ENCODE peak calls at places on chromosomes 1 and 21, in seven cellular contexts. B is HCT116, N is NB4, Y is esophagus squamous epithelium, F is H1, U is IMR-90, I is suprapubic skin. H is an unnamed sample.

GRCh38 chr1:156448134-156448967 is 52.2 kb downstream of the MEF2D start:
- DNase-seq in B (no peak), N (no peak), Y (no peak), F (no peak), U (no peak), I (no peak), H (no peak)

GRCh38 chr21:33197546-33197945 is 32.2 kb upstream of the IFNAR2 start:
- DNase-seq in B (no peak), N (no peak), Y (no peak), F (no peak), U (no peak), I (no peak), H (no peak)

GRCh38 chr1:205451759-205452164 is 4.1 kb downstream of the BLACAT1 start:
- DNase-seq in B (no peak), N (no peak), Y (no peak), F (peak; percentile 69), U (no peak), I (no peak), H (no peak)

GRCh38 chr1:53508056-53508990 is 49.1 kb downstream of the DMRTB1 start:
- DNase-seq in B (no peak), N (no peak), Y (no peak), F (no peak), U (no peak), I (no peak), H (no peak)

GRCh38 chr1:119733754-119734153 is 22.0 kb downstream of the PHGDH start:
- DNase-seq in B (no peak), N (no peak), Y (no peak), F (no peak), U (no peak), I (no peak), H (no peak)

GRCh38 chr1:15178571-15179484 is 25.3 kb downstream of the TMEM51 start:
- DNase-seq in B (peak; percentile 93), N (no peak), Y (no peak), F (no peak), U (peak; percentile 97), I (no peak), H (no peak)

GRCh38 chr1:56527548-56528302 is 51.6 kb downstream of the PLPP3 start:
- DNase-seq in B (no peak), N (no peak), Y (no peak), F (no peak), U (no peak), I (no peak), H (no peak)

GRCh38 chr1:29162476-29163138 is 19.1 kb downstream of the SRSF4 start:
- DNase-seq in B (no peak), N (no peak), Y (no peak), F (peak; percentile 41), U (no peak), I (no peak), H (peak; percentile 76)

GRCh38 chr1:50851034-50851433 is 109.0 kb downstream of the FAF1 start:
- DNase-seq in B (no peak), N (peak; percentile 26), Y (no peak), F (no peak), U (no peak), I (no peak), H (no peak)

GRCh38 chr1:57017201-57017600 is 51.4 kb upstream of the C8B start:
- DNase-seq in B (no peak), N (no peak), Y (no peak), F (no peak), U (peak; percentile 16), I (no peak), H (no peak)

GRCh38 chr1:169348356-169349036 is 19.1 kb downstream of the NME7 start:
- DNase-seq in B (peak; percentile 57), N (peak; percentile 63), Y (no peak), F (no peak), U (peak; percentile 68), I (no peak), H (no peak)

GRCh38 chr1:32881871-32882850 is 4.1 kb upstream of the HPCA start:
- DNase-seq in B (no peak), N (no peak), Y (no peak), F (no peak), U (no peak), I (no peak), H (no peak)

GRCh38 chr1:59081181-59081580 is 215.7 kb upstream of the FGGY start:
- DNase-seq in B (no peak), N (no peak), Y (no peak), F (no peak), U (no peak), I (no peak), H (no peak)

GRCh38 chr21:34986561-34987533 is 62.3 kb downstream of the RUNX1 start:
- DNase-seq in B (peak; percentile 93), N (peak; percentile 87), Y (no peak), F (no peak), U (peak; percentile 81), I (no peak), H (no peak)

GRCh38 chr1:3507636-3508275 is 53.3 kb downstream of the ARHGEF16 start:
- DNase-seq in B (no peak), N (no peak), Y (no peak), F (no peak), U (no peak), I (no peak), H (no peak)

GRCh38 chr1:3509721-3510120 is 55.3 kb downstream of the ARHGEF16 start:
- DNase-seq in B (no peak), N (no peak), Y (no peak), F (no peak), U (no peak), I (no peak), H (no peak)

GRCh38 chr1:3510136-3510955 is 55.9 kb downstream of the ARHGEF16 start:
- DNase-seq in B (peak; percentile 37), N (peak; percentile 25), Y (no peak), F (no peak), U (no peak), I (no peak), H (no peak)

GRCh38 chr1:3506943-3507342 is 52.5 kb downstream of the ARHGEF16 start:
- DNase-seq in B (no peak), N (no peak), Y (no peak), F (no peak), U (no peak), I (no peak), H (no peak)

DNA sequence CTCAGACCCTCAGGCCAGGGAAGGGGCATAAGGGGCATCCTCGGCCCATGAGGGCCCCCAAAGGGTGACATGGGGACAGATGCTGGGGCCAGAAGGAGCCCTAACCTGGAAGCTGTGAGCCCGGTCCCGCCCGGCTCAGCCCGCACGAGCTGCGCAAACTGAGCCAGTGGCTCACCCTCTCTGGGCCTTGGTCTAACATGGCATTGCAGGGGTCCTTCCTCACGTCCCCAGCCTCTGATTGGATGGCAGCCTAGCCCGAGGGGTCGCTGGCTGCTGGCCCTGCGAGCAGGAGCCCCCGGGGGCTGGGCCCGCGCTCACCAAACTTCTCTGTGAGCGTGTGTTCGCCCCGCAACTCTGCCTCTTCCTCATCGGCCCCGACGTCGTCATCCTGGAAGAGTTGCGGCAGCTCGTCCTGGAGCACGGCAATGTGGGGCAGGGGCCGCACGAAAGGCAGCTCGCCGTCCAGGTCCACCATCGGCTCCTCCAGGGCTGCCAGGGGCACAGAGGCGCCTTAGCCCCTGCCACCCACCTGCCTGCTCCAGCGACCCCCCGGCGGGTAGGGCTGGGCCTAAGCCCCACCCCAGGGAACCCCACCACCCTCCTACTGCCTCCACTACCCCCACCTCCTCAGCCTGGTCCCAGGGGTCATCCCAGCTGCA is 54.4 kb downstream of the ARHGEF16 start:
- DNase-seq in B (no peak), N (no peak), Y (no peak), F (no peak), U (no peak), I (no peak), H (no peak)
- H3K4me3 ChIP-seq in B (no peak overlapping the region), N (no peak overlapping the region), Y (no peak overlapping the region), F (no peak overlapping the region), U (no peak overlapping the region), I (no peak overlapping the region), H (no peak overlapping the region)

DNA sequence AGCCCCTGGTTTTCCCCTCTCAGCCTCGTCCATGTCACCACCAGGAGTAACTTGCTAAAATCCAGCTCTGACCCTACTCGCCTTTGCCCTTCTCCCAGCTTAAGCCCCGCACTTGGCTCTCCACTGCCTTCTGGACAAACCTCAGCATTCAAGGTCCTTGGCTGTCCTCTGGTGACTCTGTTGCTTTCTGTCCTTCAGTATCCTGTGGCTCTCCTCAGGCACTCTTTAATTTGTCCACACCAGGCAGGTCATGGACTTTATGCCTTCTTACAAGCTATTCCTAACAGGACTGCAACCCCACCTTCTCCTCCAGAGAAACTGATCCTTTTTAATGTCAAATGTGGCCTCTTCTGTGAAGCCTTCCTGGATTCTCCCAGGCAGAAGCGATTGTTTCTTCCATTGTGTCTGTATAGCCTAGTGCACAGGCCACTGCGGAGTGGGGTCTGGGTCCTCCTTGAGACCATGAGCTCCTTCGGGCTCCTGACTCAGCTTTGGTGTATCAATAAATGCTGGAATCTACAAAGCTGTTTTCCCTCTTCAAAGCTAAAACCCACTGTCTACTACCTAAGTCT is 26.7 kb upstream of the CTPS1 start:
- DNase-seq in B (no peak), N (no peak), Y (no peak), F (no peak), U (no peak), I (no peak), H (no peak)
- TF ChIP-seq CTCF in B (no peak), N (no peak), Y (no peak), F (no peak), U (no peak), I (no peak), H (no peak)

GRCh38 chr1:67735806-67736627 is 51.0 kb downstream of the GADD45A start:
- DNase-seq in B (peak; percentile 45), N (no peak), Y (peak; percentile 20), F (no peak), U (peak; percentile 96), I (peak; percentile 91), H (peak; percentile 87)
- TF ChIP-seq POLR2A in B (no peak), N (no peak), Y (peak; percentile 30), F (no peak), U (no peak), I (no peak), H (no peak)

GRCh38 chr1:179888071-179888470 is 6.0 kb downstream of the TOR1AIP1 start:
- DNase-seq in B (no peak), N (peak; percentile 37), Y (no peak), F (no peak), U (no peak), I (no peak), H (no peak)
- H3K4me3 ChIP-seq in B (no peak overlapping the region), N (peak overlapping the region; percentile 23), Y (no peak overlapping the region), F (no peak overlapping the region), U (no peak overlapping the region), I (no peak overlapping the region), H (no peak overlapping the region)